ENCODE peak calls at places on chromosome 3, in four cellular contexts. D is activated CD8-positive, alpha-beta memory T cell treated with anti-CD3 and anti-CD28 coated beads, Interleukin-2, amount 50 U/mL, for 48 hours; B is LoVo; U is activated gamma-delta T cell treated with Interleukin-2 at 50 U/mL for 16 hours. M is an unnamed sample.

GRCh38 chr3:16382852-16383251 is 117.8 kb downstream of the OXNAD1 start:
- DNase-seq in D (no peak), U (no peak), B (no peak), M (no peak)

GRCh38 chr3:16399473-16399872 is 114.0 kb downstream of the RFTN1 start:
- DNase-seq in B (no peak), U (no peak), D (no peak), M (peak; percentile 74)

GRCh38 chr3:27657404-27657803 is 64.7 kb downstream of the EOMES start:
- DNase-seq in D (no peak), U (no peak), B (no peak), M (no peak)

GRCh38 chr3:61638721-61639120 is 77.3 kb downstream of the PTPRG start:
- DNase-seq in D (no peak), U (no peak), B (no peak), M (no peak)

GRCh38 chr3:42500091-42500490 is 2.4 kb upstream of the VIPR1 start:
- DNase-seq in D (peak; percentile 44), U (no peak), B (no peak), M (no peak)

GRCh38 chr3:25281041-25281842 is 146.8 kb upstream of the RARB start:
- DNase-seq in U (no peak), B (no peak), D (no peak), M (no peak)

GRCh38 chr3:45547764-45548683 is 46.5 kb upstream of the LIMD1 start:
- DNase-seq in U (no peak), B (no peak), D (no peak), M (peak; percentile 49)

GRCh38 chr3:105394177-105394576 is 27.5 kb downstream of the ALCAM start:
- DNase-seq in B (no peak), D (no peak), U (no peak), M (no peak)

GRCh38 chr3:139772539-139773500 is 95.0 kb upstream of the NMNAT3 start:
- DNase-seq in D (no peak), U (no peak), B (no peak), M (peak; percentile 81)

GRCh38 chr3:73107215-73107614 is 45.8 kb downstream of the EBLN2 start:
- DNase-seq in B (no peak), U (no peak), D (no peak), M (no peak)

GRCh38 chr3:64174328-64174727 is 50.9 kb downstream of the PRICKLE2 start:
- DNase-seq in D (no peak), B (peak; percentile 20), U (no peak), M (no peak)

GRCh38 chr3:122890077-122890484 is 95.2 kb downstream of the SLC49A4 start:
- DNase-seq in U (no peak), D (no peak), B (peak; percentile 75), M (no peak)

GRCh38 chr3:112623717-112624116 is 17.2 kb downstream of the CCDC80 start:
- DNase-seq in B (peak; percentile 20), D (no peak), U (no peak), M (no peak)

GRCh38 chr3:113532698-113533533 is 561 bp downstream of the SIDT1 start:
- DNase-seq in B (no peak), U (peak; percentile 49), D (peak; percentile 78), M (no peak)

GRCh38 chr3:102736961-102737304 is 302.1 kb downstream of the ZPLD1 start:
- DNase-seq in D (no peak), U (no peak), B (no peak), M (no peak)

GRCh38 chr3:98583766-98584165 is 9.6 kb downstream of the CPOX start:
- DNase-seq in U (no peak), B (no peak), D (no peak), M (no peak)

GRCh38 chr3:39150170-39150802 is 3.1 kb downstream of the CSRNP1 start:
- DNase-seq in D (no peak), B (no peak), U (no peak), M (no peak)

GRCh38 chr3:22893631-22894377 is 309.3 kb upstream of the UBE2E2 start:
- DNase-seq in U (no peak), B (no peak), D (no peak), M (no peak)

GRCh38 chr3:44862221-44862637 is 517 bp downstream of the TMEM42 start:
- DNase-seq in U (no peak), D (no peak), B (no peak), M (no peak)

GRCh38 chr3:102336130-102336529 is 98.7 kb upstream of the ZPLD1 start:
- DNase-seq in U (no peak), B (no peak), D (no peak), M (no peak)

GRCh38 chr3:190289989-190290388 is 32.3 kb downstream of the CLDN1 start:
- DNase-seq in B (no peak), D (no peak), U (no peak), M (no peak)

GRCh38 chr3:189204467-189204866 is 32.7 kb downstream of the TPRG1 start:
- DNase-seq in D (no peak), U (no peak), B (no peak), M (no peak)

GRCh38 chr3:143525408-143525807 is 322.9 kb downstream of the SLC9A9 start:
- DNase-seq in D (no peak), B (no peak), U (no peak), M (no peak)

GRCh38 chr3:62755285-62755684 is 119.9 kb downstream of the CADPS start:
- DNase-seq in D (no peak), U (no peak), B (no peak), M (no peak)

GRCh38 chr3:127454968-127455367 is 135.6 kb downstream of the TPRA1 start:
- DNase-seq in U (no peak), D (no peak), B (no peak), M (no peak)

GRCh38 chr3:71926242-71926560 is 141.3 kb upstream of the PROK2 start:
- DNase-seq in D (no peak), U (no peak), B (peak; percentile 33), M (no peak)

GRCh38 chr3:55235416-55235815 is 251.7 kb downstream of the WNT5A start:
- DNase-seq in B (no peak), U (no peak), D (no peak), M (no peak)

GRCh38 chr3:138300657-138301056 is 29.0 kb downstream of the NME9 start:
- DNase-seq in D (no peak), U (no peak), B (no peak), M (no peak)

GRCh38 chr3:139695701-139696422 is 18.1 kb upstream of the NMNAT3 start:
- DNase-seq in B (no peak), D (no peak), U (no peak), M (peak; percentile 84)

GRCh38 chr3:43062556-43063040 is 43.3 kb downstream of the POMGNT2 start:
- DNase-seq in B (no peak), D (no peak), U (no peak), M (no peak)

GRCh38 chr3:131568460-131568859 is 65.7 kb upstream of the MRPL3 start:
- DNase-seq in B (no peak), U (no peak), D (no peak), M (no peak)

GRCh38 chr3:160331127-160331937 is 67.7 kb downstream of the IFT80 start:
- DNase-seq in D (no peak), U (no peak), B (peak; percentile 61), M (peak; percentile 68)

GRCh38 chr3:69740103-69741021 is 1.1 kb downstream of the MITF start:
- DNase-seq in D (no peak), U (no peak), B (peak; percentile 43), M (no peak)

GRCh38 chr3:112752092-112752512 is 94.6 kb downstream of the CD200R1L start:
- DNase-seq in B (peak; percentile 55), D (no peak), U (no peak), M (no peak)

GRCh38 chr3:141336672-141337522 is 31.4 kb upstream of the ZBTB38 start:
- DNase-seq in D (no peak), U (no peak), B (no peak), M (peak; percentile 59)

M was measured in epithelial cell of proximal tubule.